ENCODE peak calls at places on chromosomes 16 and 17, in six cellular contexts. J is body of pancreas, O is prostate gland, D is ovary, L is breast epithelium, S is A549. U is an unnamed sample. For H3K4me1, the result is how much of the 10 kb centered on the place peaks cover.

GRCh38 chr17:73646409-73647305 is 2.4 kb upstream of the SDK2 start:
- DNase-seq in L (no peak), S (peak), O (no peak), J (no peak), D (no peak), U (no peak)

GRCh38 chr17:38673714-38674012 is 1.1 kb downstream of the EPOP start:
- DNase-seq in S (no peak), J (peak), D (no peak), L (no peak), O (no peak), U (no peak)

GRCh38 chr16:4826980-4827379 is 20.1 kb downstream of the GLYR1 start:
- DNase-seq in O (no peak), D (no peak), J (no peak), L (no peak), S (no peak), U (no peak)

GRCh38 chr17:58307468-58308172 is 21.0 kb downstream of the TSPOAP1 start:
- DNase-seq in S (no peak), D (no peak), O (no peak), L (no peak), J (no peak), U (no peak)

GRCh38 chr16:16027728-16028310 is 78.4 kb downstream of the ABCC1 start:
- DNase-seq in L (no peak), S (no peak), J (no peak), O (no peak), D (no peak), U (peak)

GRCh38 chr17:74424658-74425057 is 7.2 kb upstream of the GPRC5C start:
- DNase-seq in O (no peak), D (no peak), S (no peak), L (no peak), J (no peak), U (no peak)

GRCh38 chr16:85615014-85615851 is 2.1 kb downstream of the GSE1 start:
- DNase-seq in L (peak), O (peak), D (no peak), J (peak), S (peak), U (peak)

GRCh38 chr16:12009462-12009861 is 32.9 kb downstream of the SNX29 start:
- DNase-seq in D (no peak), S (no peak), J (no peak), O (no peak), L (no peak), U (no peak)

GRCh38 chr17:61621317-61621716 is 30.3 kb upstream of the NACA2 start:
- DNase-seq in O (no peak), S (no peak), J (no peak), L (no peak), D (no peak), U (no peak)

GRCh38 chr17:54968954-54969400 is 412 bp downstream of the STXBP4 start:
- DNase-seq in J (peak), O (peak), S (no peak), L (no peak), D (no peak), U (peak)

GRCh38 chr17:31494259-31495048 is 103.0 kb downstream of the RAB11FIP4 start:
- DNase-seq in O (no peak), L (no peak), D (no peak), S (no peak), J (peak), U (peak)

GRCh38 chr17:79839363-79840203 is at the start of gene CBX4:
- DNase-seq in D (peak), S (peak), L (peak), O (peak), J (peak), U (peak)
- TF ChIP-seq POLR2A in D (peak), S (peak), L (peak), O (peak), J (peak), U (peak)

GRCh38 chr17:44965491-44966234 is 2.4 kb downstream of the C1QL1 start:
- DNase-seq in L (no peak), J (no peak), S (no peak), O (no peak), D (no peak), U (no peak)

GRCh38 chr17:44968225-44969143 is at the start of gene C1QL1:
- DNase-seq in D (peak), O (peak), J (peak), L (peak), S (peak), U (peak)

GRCh38 chr17:44966348-44967025 is 1.6 kb downstream of the C1QL1 start:
- DNase-seq in O (no peak), L (no peak), D (no peak), J (no peak), S (no peak), U (no peak)

GRCh38 chr17:44967907-44968224 is 237 bp downstream of the C1QL1 start:
- DNase-seq in S (no peak), O (no peak), D (no peak), J (no peak), L (no peak), U (no peak)

DNA sequence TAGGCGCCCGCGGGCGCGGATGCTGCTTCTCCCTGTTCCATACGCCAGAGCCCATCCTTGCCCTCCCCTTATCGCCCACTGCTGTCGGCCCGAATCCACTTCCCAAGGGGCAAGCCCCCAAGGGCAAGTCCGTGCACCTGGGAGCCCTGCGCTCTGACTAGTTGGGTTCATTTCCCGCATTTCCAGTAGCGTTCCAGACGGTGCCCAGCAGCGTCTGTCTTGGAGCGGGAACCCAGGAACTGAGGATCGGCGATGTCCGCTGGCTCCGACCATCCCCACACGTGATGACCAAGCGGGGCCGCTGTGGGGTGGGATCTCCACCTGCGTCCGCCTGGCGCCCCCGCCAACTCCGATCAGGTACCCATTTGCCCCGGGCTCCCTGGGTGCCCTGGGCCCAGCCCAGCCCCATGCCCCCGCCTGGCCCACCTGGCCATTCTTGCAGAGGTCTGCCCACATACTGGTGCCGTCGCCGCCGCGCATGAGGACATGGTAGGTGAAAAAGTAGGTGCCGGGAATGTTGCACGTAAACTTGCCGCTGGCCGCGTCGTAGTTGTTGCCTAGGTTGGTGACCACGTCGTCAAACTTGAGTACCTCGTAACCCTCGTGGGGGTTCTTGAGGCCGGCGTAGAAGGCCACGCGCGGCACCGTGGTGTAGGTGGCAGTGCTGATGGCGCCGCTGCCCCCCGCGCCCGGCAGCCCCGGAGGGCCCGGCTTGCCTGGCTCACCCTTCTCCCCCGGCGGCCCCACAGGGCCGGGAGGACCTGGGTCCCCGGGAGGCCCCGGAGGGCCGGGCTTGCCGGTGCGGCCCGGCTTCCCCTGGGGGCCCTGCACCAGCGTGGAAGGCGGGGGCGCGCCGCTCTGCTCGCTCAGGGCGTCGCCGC is 837 bp downstream of the C1QL1 start:
- DNase-seq in O (no peak), L (no peak), J (no peak), D (no peak), S (no peak), U (no peak)
- H3K4me3 ChIP-seq in O (no peak), L (peak), J (no peak), D (no peak), S (peak), U (no peak)

DNA sequence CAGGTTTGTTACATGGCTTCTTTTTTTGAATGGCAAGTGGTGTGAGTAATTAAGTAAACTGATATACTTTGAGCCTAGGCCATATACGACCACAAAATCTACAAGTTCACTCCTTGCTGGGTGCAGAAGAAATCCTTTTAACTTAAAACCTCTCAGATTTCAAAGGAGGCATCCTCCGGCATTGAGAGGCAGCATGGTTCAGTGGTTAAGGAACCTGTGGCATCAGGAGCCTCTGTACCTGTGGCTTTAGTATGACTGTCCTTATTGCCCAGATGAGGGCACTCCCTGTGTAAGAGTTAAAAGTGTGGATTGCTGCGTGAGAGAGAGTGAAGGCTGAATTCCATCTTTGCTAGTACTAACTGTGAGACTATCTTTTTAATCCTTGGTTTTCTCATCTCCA is 3.3 kb downstream of the NLRP1 start:
- DNase-seq in L (no peak), S (no peak), J (no peak), D (no peak), O (no peak), U (no peak)
- H3K4me1 ChIP-seq in L (under half), S (under half), J (under half), D (under half), O (under half), U (under half)

DNA sequence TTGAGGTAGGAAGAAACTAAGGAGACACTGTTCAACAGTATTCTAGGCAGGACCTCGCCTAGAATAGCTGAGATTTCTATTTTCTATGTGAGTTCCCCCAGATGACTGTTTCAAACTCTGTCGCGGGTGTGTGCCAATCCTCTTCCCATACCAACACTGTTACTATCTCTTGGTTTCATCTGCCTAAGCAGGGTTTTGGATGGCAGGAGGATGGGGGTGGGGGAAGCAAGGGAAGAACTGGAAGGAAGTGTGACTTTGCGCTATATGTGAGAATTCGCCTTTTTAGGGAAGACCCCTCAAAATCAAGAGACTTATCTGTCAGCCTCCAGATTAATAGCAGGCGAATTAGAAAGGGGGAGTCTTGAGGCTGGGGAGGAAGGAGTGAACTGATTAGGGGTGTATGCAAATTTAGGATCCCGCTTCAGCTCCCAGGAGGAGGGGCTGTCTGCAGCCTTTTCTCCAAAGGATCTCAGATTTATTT is 521 bp upstream of the G6PC3 start:
- DNase-seq in D (no peak), O (no peak), L (no peak), J (no peak), S (peak), U (peak)
- TF ChIP-seq POLR2A in D (no peak), O (no peak), L (no peak), J (no peak), S (no peak), U (no peak)

GRCh38 chr17:39781028-39781800 is 43.5 kb downstream of the GRB7 start:
- DNase-seq in S (no peak), L (no peak), D (no peak), J (no peak), O (no peak), U (no peak)
- H3K4me3 ChIP-seq in S (no peak), L (no peak), D (no peak), J (no peak), O (no peak), U (no peak)

GRCh38 chr16:54143410-54143809 is 143.2 kb downstream of the IRX3 start:
- DNase-seq in S (no peak), D (no peak), O (no peak), L (no peak), J (no peak), U (no peak)
- H3K4me1 ChIP-seq in S (under half), D (under half), O (under half), L (under half), J (under half), U (under half)

DNA sequence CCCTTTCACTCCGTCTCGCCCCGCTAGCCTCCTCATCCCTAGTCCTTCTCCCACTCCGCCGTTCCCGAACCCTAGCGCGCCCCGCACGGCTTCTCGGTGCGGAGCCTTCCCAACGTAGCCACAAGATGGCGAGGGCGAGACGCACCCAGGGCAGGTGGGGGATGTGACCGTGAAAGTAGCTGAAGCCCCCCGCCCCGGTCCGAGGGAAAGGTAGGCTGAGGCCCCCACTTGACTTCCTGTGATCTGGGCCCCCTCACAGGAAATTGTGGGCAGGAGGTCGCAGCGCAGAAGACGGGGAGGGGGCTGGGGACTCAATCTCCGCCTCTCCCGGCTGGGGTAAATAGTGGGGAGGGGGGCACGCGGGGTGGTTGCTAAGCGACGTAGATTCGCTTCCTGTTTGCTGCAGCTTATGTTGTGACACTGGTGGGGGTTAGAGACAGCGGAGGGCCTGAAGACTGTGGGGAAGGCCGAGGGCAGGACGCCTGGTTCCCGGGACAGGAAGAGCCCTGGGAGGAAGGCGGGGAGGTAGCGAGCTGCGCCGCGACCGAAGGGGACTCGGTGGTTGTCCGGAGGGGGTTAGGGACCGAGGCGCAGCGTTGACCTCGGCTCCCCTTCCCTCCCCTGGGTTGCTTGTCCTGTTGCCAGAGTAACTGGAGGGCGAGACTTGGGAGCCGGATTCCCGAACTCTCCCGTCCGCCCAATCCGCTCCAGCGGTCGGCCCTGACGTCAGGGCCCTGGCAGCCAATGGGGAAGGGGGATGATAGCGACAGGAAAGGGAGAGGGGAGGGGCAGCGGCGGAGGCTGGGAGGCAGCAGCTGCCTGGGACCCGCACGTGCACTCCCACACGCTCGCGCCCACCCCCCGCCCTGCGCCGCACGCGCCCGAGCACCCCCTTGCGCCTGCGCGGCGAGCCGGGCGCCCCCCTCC is 1.1 kb downstream of the KDM6B start:
- DNase-seq in L (peak), D (peak), J (peak), O (peak), S (peak), U (peak)
- TF ChIP-seq POLR2A in L (peak), D (peak), J (peak), O (peak), S (peak), U (peak)

GRCh38 chr17:35041390-35041789 is 22.1 kb downstream of the RFFL start:
- DNase-seq in D (no peak), O (no peak), L (no peak), J (no peak), S (no peak), U (no peak)
- H3K4me3 ChIP-seq in D (no peak), O (no peak), L (no peak), J (no peak), S (no peak), U (no peak)

DNA sequence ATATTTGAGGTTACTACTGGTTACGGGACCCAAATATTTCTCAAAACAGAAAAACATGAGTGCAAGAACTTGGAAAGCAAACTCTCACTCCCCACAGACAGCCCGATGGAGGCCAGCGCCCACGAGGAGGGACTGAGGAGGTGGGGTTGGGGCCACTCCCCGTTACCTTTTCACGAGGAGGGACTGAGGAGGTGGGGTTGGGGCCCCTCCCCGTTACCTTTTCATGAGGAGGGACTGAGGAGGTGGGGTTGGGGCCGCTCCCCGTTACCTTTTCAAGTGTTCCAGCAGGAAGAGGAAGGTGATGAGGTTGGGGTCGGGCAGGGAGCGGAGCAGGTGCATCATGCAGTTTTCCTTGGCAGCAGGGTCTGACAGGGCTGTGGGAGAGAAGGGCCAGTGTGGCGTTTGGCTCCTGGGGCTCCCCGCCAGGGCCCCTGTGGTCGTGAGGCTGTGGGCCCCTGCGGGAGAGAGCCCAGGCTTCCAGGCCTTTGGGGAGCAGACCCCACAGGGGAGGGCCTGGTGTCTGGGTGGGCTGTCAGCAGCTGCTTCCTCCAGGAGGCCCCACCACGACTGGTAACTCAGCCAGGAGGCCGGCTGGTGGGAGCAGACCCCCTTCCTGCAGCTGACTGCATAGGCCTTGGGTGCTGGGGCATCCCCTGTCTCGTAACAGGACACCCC is 12.6 kb downstream of the TIMM22 start:
- DNase-seq in J (no peak), O (no peak), L (no peak), S (no peak), D (no peak), U (no peak)
- H3K4me1 ChIP-seq in J (under half), O (under half), L (under half), S (under half), D (under half), U (under half)

DNA sequence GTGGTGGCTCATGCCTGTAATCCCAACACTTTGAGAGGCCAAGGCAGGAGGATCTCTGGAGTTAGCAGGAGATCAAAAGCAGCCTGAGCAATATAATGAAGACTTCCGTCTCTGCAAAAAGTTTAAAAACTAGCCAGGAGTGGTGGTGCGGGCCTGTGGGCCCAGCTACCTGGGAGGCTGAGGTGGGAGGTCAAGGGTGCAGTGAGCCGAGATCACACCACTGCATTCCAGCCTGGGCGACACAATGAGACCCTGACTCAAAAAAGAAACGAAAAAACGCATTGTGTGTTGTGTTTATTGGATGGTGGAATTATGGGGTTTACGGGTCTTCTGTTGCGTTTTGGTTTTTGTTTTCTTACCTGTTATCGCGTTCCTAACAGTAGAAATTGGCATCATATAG is 863 bp upstream of the DDX19A start:
- DNase-seq in J (no peak), D (no peak), S (no peak), L (no peak), O (no peak), U (no peak)
- TF ChIP-seq POLR2A in J (no peak), D (no peak), S (no peak), L (no peak), O (no peak), U (no peak)